ENCODE peak calls at places on chromosomes 12 and 14, in seven cellular contexts. One of them, this sample, is unnamed.

GRCh38 chr14:92199763-92200162 is 78.0 kb downstream of the CPSF2 start:
- DNase-seq in astrocyte of the cerebellum: no peak
- DNase-seq in adrenal gland: no peak
- DNase-seq in dorsolateral prefrontal cortex: no peak
- DNase-seq in K562: no peak
- DNase-seq in fibroblast of lung: no peak
- DNase-seq in heart left ventricle: no peak
- DNase-seq in this sample: no peak

GRCh38 chr14:103444837-103445524 is 59.8 kb downstream of the MARK3 start:
- DNase-seq in astrocyte of the cerebellum: no peak
- DNase-seq in adrenal gland: no peak
- DNase-seq in dorsolateral prefrontal cortex: no peak
- DNase-seq in K562: peak; percentile 66
- DNase-seq in fibroblast of lung: peak; percentile 59
- DNase-seq in heart left ventricle: no peak
- DNase-seq in this sample: no peak

GRCh38 chr14:67738740-67739504 is 37.2 kb downstream of the RDH12 start:
- DNase-seq in astrocyte of the cerebellum: peak; percentile 73
- DNase-seq in adrenal gland: peak; percentile 88
- DNase-seq in dorsolateral prefrontal cortex: no peak
- DNase-seq in K562: peak; percentile 43
- DNase-seq in fibroblast of lung: peak; percentile 86
- DNase-seq in heart left ventricle: peak; percentile 65
- DNase-seq in this sample: peak; percentile 61

GRCh38 chr14:67269338-67270060 is 28.3 kb downstream of the PALS1 start:
- DNase-seq in astrocyte of the cerebellum: peak; percentile 51
- DNase-seq in adrenal gland: no peak
- DNase-seq in dorsolateral prefrontal cortex: no peak
- DNase-seq in K562: no peak
- DNase-seq in fibroblast of lung: peak; percentile 84
- DNase-seq in heart left ventricle: no peak
- DNase-seq in this sample: no peak

GRCh38 chr14:51182166-51182565 is 57.9 kb upstream of the TMX1 start:
- DNase-seq in astrocyte of the cerebellum: no peak
- DNase-seq in adrenal gland: no peak
- DNase-seq in dorsolateral prefrontal cortex: no peak
- DNase-seq in K562: no peak
- DNase-seq in fibroblast of lung: peak; percentile 47
- DNase-seq in heart left ventricle: no peak
- DNase-seq in this sample: no peak

GRCh38 chr14:101511620-101512395 is 49.5 kb upstream of the DIO3 start:
- DNase-seq in astrocyte of the cerebellum: no peak
- DNase-seq in adrenal gland: no peak
- DNase-seq in dorsolateral prefrontal cortex: no peak
- DNase-seq in K562: no peak
- DNase-seq in fibroblast of lung: no peak
- DNase-seq in heart left ventricle: no peak
- DNase-seq in this sample: no peak

GRCh38 chr14:65958664-65959562 is 527.3 kb upstream of the CCDC196 start:
- DNase-seq in astrocyte of the cerebellum: no peak
- DNase-seq in adrenal gland: no peak
- DNase-seq in dorsolateral prefrontal cortex: no peak
- DNase-seq in K562: peak; percentile 30
- DNase-seq in fibroblast of lung: peak; percentile 17
- DNase-seq in heart left ventricle: no peak
- DNase-seq in this sample: no peak

GRCh38 chr14:61620130-61620946 is 75.0 kb upstream of the HIF1A start:
- DNase-seq in astrocyte of the cerebellum: peak; percentile 90
- DNase-seq in adrenal gland: peak; percentile 88
- DNase-seq in dorsolateral prefrontal cortex: no peak
- DNase-seq in K562: no peak
- DNase-seq in fibroblast of lung: peak; percentile 96
- DNase-seq in heart left ventricle: no peak
- DNase-seq in this sample: peak; percentile 59

GRCh38 chr12:67820694-67821093 is 168.6 kb upstream of the IFNG-AS1 start:
- DNase-seq in astrocyte of the cerebellum: no peak
- DNase-seq in adrenal gland: no peak
- DNase-seq in dorsolateral prefrontal cortex: no peak
- DNase-seq in K562: no peak
- DNase-seq in fibroblast of lung: no peak
- DNase-seq in heart left ventricle: no peak
- DNase-seq in this sample: no peak

GRCh38 chr12:26867084-26867483 is 34.1 kb upstream of the ITPR2 start:
- DNase-seq in astrocyte of the cerebellum: no peak
- DNase-seq in adrenal gland: no peak
- DNase-seq in dorsolateral prefrontal cortex: no peak
- DNase-seq in K562: no peak
- DNase-seq in fibroblast of lung: no peak
- DNase-seq in heart left ventricle: no peak
- DNase-seq in this sample: no peak

GRCh38 chr12:47311011-47311410 is 231.3 kb upstream of the AMIGO2 start:
- DNase-seq in astrocyte of the cerebellum: no peak
- DNase-seq in adrenal gland: no peak
- DNase-seq in dorsolateral prefrontal cortex: no peak
- DNase-seq in K562: no peak
- DNase-seq in fibroblast of lung: no peak
- DNase-seq in heart left ventricle: no peak
- DNase-seq in this sample: no peak

GRCh38 chr12:38744056-38744455 is 161.3 kb downstream of the CPNE8 start:
- DNase-seq in astrocyte of the cerebellum: no peak
- DNase-seq in adrenal gland: no peak
- DNase-seq in dorsolateral prefrontal cortex: no peak
- DNase-seq in K562: no peak
- DNase-seq in fibroblast of lung: peak; percentile 64
- DNase-seq in heart left ventricle: no peak
- DNase-seq in this sample: no peak

GRCh38 chr12:29066061-29066588 is 83.0 kb upstream of the FAR2 start:
- DNase-seq in astrocyte of the cerebellum: peak; percentile 55
- DNase-seq in adrenal gland: peak; percentile 22
- DNase-seq in dorsolateral prefrontal cortex: peak; percentile 51
- DNase-seq in K562: no peak
- DNase-seq in fibroblast of lung: peak; percentile 82
- DNase-seq in heart left ventricle: no peak
- DNase-seq in this sample: peak; percentile 40

GRCh38 chr12:121781751-121782615 is 11.5 kb downstream of the RHOF start:
- DNase-seq in astrocyte of the cerebellum: no peak
- DNase-seq in adrenal gland: no peak
- DNase-seq in dorsolateral prefrontal cortex: no peak
- DNase-seq in K562: peak; percentile 74
- DNase-seq in fibroblast of lung: no peak
- DNase-seq in heart left ventricle: no peak
- DNase-seq in this sample: no peak
- H3K4me3 ChIP-seq in astrocyte of the cerebellum: no peak overlapping the region
- H3K4me3 ChIP-seq in adrenal gland: no peak overlapping the region
- H3K4me3 ChIP-seq in dorsolateral prefrontal cortex: no peak overlapping the region
- H3K4me3 ChIP-seq in K562: no peak overlapping the region
- H3K4me3 ChIP-seq in fibroblast of lung: no peak overlapping the region
- H3K4me3 ChIP-seq in heart left ventricle: peak overlapping the region; percentile 9
- H3K4me3 ChIP-seq in this sample: no peak overlapping the region

DNA sequence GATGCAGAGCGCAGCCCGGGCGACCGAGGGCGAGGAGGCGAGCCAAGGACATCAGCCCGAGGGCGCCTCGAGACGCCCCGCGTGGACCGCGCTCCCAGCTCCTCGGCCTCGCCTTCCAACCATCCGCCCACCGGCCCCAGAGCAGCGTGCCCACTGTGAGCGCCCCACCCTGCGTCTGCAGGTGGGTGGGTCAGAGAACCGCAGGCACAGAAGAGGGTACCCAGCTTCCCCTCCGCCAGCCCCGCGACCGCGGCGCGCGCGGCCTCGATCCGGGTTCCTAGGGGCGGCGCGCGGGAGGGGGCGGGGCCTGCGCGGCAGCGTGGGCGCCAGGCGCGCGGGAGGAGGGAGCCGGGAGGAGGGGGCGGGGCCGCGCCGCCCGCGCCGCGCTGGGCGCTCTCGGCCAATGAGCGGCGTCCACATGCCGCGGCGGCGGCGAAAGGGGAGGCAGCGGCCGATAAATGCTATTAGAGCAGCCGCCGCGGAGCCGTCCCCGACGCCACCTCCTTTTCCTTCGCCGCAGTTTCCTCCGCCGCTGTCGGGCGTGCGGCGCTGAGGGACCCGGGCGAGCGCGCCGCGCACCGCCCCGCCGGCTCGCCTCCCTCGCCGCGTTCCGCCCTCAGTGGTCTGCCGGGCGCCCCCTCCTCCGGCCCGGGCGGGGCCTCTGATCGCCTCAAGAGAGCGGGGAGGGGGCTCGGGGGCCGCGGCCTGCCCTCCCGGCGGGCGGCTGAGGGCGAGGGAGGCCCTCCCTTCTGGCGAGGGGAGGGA is at the start of gene ATP2A2:
- DNase-seq in astrocyte of the cerebellum: peak; percentile 65
- DNase-seq in adrenal gland: peak; percentile 88
- DNase-seq in dorsolateral prefrontal cortex: peak; percentile 79
- DNase-seq in K562: peak; percentile 95
- DNase-seq in fibroblast of lung: peak; percentile 82
- DNase-seq in heart left ventricle: peak; percentile 92
- DNase-seq in this sample: no peak
- TF ChIP-seq CTCF in astrocyte of the cerebellum: no peak
- TF ChIP-seq CTCF in adrenal gland: no peak
- TF ChIP-seq CTCF in dorsolateral prefrontal cortex: no peak
- TF ChIP-seq CTCF in K562: no peak
- TF ChIP-seq CTCF in fibroblast of lung: no peak
- TF ChIP-seq CTCF in heart left ventricle: no peak
- TF ChIP-seq CTCF in this sample: no peak

GRCh38 chr12:57223191-57224165 is 6.0 kb upstream of the SHMT2 start:
- DNase-seq in astrocyte of the cerebellum: no peak
- DNase-seq in adrenal gland: no peak
- DNase-seq in dorsolateral prefrontal cortex: no peak
- DNase-seq in K562: no peak
- DNase-seq in fibroblast of lung: no peak
- DNase-seq in heart left ventricle: no peak
- DNase-seq in this sample: no peak
- H3K4me3 ChIP-seq in astrocyte of the cerebellum: no peak overlapping the region
- H3K4me3 ChIP-seq in adrenal gland: no peak overlapping the region
- H3K4me3 ChIP-seq in dorsolateral prefrontal cortex: no peak overlapping the region
- H3K4me3 ChIP-seq in K562: no peak overlapping the region
- H3K4me3 ChIP-seq in fibroblast of lung: no peak overlapping the region
- H3K4me3 ChIP-seq in heart left ventricle: no peak overlapping the region
- H3K4me3 ChIP-seq in this sample: no peak overlapping the region

GRCh38 chr12:23055004-23055403 is 430.0 kb downstream of the ETNK1 start:
- DNase-seq in astrocyte of the cerebellum: peak; percentile 2
- DNase-seq in adrenal gland: no peak
- DNase-seq in dorsolateral prefrontal cortex: no peak
- DNase-seq in K562: peak; percentile 26
- DNase-seq in fibroblast of lung: peak; percentile 15
- DNase-seq in heart left ventricle: no peak
- DNase-seq in this sample: no peak
- TF ChIP-seq CTCF in astrocyte of the cerebellum: peak; percentile 55
- TF ChIP-seq CTCF in adrenal gland: no peak
- TF ChIP-seq CTCF in dorsolateral prefrontal cortex: no peak
- TF ChIP-seq CTCF in K562: peak; percentile 28
- TF ChIP-seq CTCF in fibroblast of lung: no peak
- TF ChIP-seq CTCF in heart left ventricle: peak; percentile 24
- TF ChIP-seq CTCF in this sample: no peak

DNA sequence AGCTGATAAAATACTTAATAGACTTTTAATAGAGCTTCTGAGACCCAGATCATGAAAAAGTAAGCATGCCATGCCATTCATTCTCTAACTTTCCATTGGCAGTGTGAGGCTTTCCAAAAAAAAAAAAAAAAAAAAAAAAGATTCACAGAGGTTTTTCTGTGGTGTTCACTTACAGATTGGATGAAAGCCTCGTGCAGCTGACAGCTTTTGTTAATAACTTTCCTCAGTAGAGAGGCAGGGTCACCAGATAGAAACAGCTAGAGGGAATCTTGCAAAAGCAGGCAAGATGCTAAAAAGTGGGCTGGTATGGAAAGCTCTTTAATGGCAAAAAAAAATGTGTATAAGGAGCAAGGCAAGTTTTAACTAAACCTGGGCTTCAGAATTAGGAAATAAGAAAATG is 425.1 kb downstream of the GALC start:
- DNase-seq in astrocyte of the cerebellum: no peak
- DNase-seq in adrenal gland: no peak
- DNase-seq in dorsolateral prefrontal cortex: no peak
- DNase-seq in K562: no peak
- DNase-seq in fibroblast of lung: peak; percentile 1
- DNase-seq in heart left ventricle: no peak
- DNase-seq in this sample: no peak
- H3K4me3 ChIP-seq in astrocyte of the cerebellum: no peak overlapping the region
- H3K4me3 ChIP-seq in adrenal gland: no peak overlapping the region
- H3K4me3 ChIP-seq in dorsolateral prefrontal cortex: no peak overlapping the region
- H3K4me3 ChIP-seq in K562: no peak overlapping the region
- H3K4me3 ChIP-seq in fibroblast of lung: no peak overlapping the region
- H3K4me3 ChIP-seq in heart left ventricle: no peak overlapping the region
- H3K4me3 ChIP-seq in this sample: no peak overlapping the region

DNA sequence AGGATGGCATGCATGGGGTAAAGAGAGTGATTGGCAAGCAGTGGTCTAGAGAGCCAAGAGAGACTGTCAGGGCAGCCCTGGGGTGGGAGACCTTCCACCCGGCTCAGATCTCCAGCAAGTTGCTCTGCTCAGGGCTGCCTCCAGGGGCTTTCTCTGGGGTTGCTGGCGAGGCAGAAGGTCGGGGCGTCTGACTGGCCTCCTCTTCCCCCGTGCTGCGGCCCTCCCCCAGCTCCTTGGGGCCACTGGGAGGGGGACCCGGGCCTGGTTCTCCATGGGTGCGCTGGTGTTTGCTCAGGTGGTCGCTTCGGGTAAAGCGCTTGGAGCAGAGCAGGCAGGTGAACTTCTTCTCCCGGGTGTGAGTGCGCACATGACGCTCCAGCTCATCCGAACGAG is 6.6 kb upstream of the AAAS start:
- DNase-seq in astrocyte of the cerebellum: no peak
- DNase-seq in adrenal gland: no peak
- DNase-seq in dorsolateral prefrontal cortex: no peak
- DNase-seq in K562: peak; percentile 42
- DNase-seq in fibroblast of lung: no peak
- DNase-seq in heart left ventricle: no peak
- DNase-seq in this sample: no peak
- TF ChIP-seq CTCF in astrocyte of the cerebellum: peak; percentile 8
- TF ChIP-seq CTCF in adrenal gland: no peak
- TF ChIP-seq CTCF in dorsolateral prefrontal cortex: no peak
- TF ChIP-seq CTCF in K562: peak; percentile 43
- TF ChIP-seq CTCF in fibroblast of lung: no peak
- TF ChIP-seq CTCF in heart left ventricle: no peak
- TF ChIP-seq CTCF in this sample: no peak

GRCh38 chr12:6469092-6469491 is 1.4 kb downstream of the VAMP1 start:
- DNase-seq in astrocyte of the cerebellum: no peak
- DNase-seq in adrenal gland: peak; percentile 63
- DNase-seq in dorsolateral prefrontal cortex: no peak
- DNase-seq in K562: no peak
- DNase-seq in fibroblast of lung: no peak
- DNase-seq in heart left ventricle: no peak
- DNase-seq in this sample: no peak
- H3K4me3 ChIP-seq in astrocyte of the cerebellum: no peak overlapping the region
- H3K4me3 ChIP-seq in adrenal gland: peak overlapping the region; percentile 96
- H3K4me3 ChIP-seq in dorsolateral prefrontal cortex: peak overlapping the region; percentile 94
- H3K4me3 ChIP-seq in K562: no peak overlapping the region
- H3K4me3 ChIP-seq in fibroblast of lung: peak overlapping the region; percentile 80
- H3K4me3 ChIP-seq in heart left ventricle: peak overlapping the region; percentile 86
- H3K4me3 ChIP-seq in this sample: no peak overlapping the region

This sample was measured in HFF-Myc.